ENCODE peak calls at places on chromosomes 2 and 18, in six cellular contexts. P is GM10248, T is GM20000, M is upper lobe of right lung, U is cardiac muscle cell, W is A549. E is an unnamed sample.

GRCh38 chr18:23512641-23513040 is 9.3 kb downstream of the RMC1 start:
- DNase-seq in P (no peak), T (no peak), M (no peak), U (peak), W (no peak), E (no peak)

GRCh38 chr2:222568866-222569265 is 87.0 kb downstream of the FARSB start:
- DNase-seq in P (no peak), T (no peak), M (no peak), U (peak), W (no peak), E (peak)

GRCh38 chr18:11963991-11964484 is 17.3 kb upstream of the IMPA2 start:
- DNase-seq in P (no peak), T (peak), M (no peak), U (peak), W (no peak), E (no peak)

GRCh38 chr2:160910681-160911080 is 249.5 kb upstream of the TANK start:
- DNase-seq in P (no peak), T (no peak), M (no peak), U (peak), W (no peak), E (no peak)

GRCh38 chr18:49228182-49228581 is 232.3 kb downstream of the DYM start:
- DNase-seq in P (no peak), T (no peak), M (no peak), U (no peak), W (no peak), E (no peak)

GRCh38 chr2:172099472-172100079 is 3.1 kb downstream of the DLX2 start:
- DNase-seq in P (no peak), T (no peak), M (no peak), U (no peak), W (no peak), E (no peak)

GRCh38 chr2:76197842-76198448 is 487.2 kb upstream of the GCFC2 start:
- DNase-seq in P (peak), T (peak), M (no peak), U (peak), W (no peak), E (no peak)

GRCh38 chr2:16652296-16653082 is 13.1 kb downstream of the CYRIA start:
- DNase-seq in P (no peak), T (no peak), M (no peak), U (peak), W (no peak), E (no peak)

GRCh38 chr2:71001592-71002570 is 7.2 kb upstream of the TEX261 start:
- DNase-seq in P (peak), T (peak), M (peak), U (no peak), W (no peak), E (no peak)

GRCh38 chr2:42879913-42880737 is 87.7 kb upstream of the HAAO start:
- DNase-seq in P (peak), T (no peak), M (no peak), U (peak), W (no peak), E (no peak)

DNA sequence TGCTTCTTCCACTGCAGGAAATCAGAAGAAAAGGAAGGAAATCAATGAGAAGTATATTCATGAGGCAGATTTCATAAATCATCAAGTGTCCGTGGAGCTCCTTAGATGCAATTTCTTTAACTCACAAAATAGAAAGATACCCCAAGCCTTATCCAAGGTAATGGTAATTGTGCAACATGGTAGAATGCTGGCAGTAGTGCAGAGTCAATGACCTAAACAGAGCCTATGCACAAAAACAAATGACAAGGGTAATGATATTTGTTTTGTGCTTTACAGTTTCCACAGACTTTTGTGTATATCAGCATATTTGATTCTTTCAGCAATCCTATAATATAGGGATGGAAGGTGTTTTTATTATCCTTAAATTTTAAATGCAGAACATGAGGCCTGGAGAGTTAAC is 102.7 kb downstream of the SETBP1 start:
- DNase-seq in P (no peak), T (no peak), M (no peak), U (no peak), W (no peak), E (no peak)
- TF ChIP-seq CTCF in P (no peak), T (no peak), M (no peak), U (no peak), W (no peak), E (no peak)

GRCh38 chr2:159677654-159678053 is 34.7 kb upstream of the MARCHF7 start:
- DNase-seq in P (no peak), T (no peak), M (no peak), U (peak), W (no peak), E (no peak)
- TF ChIP-seq CTCF in P (peak), T (no peak), M (peak), U (peak), W (peak), E (peak)

DNA sequence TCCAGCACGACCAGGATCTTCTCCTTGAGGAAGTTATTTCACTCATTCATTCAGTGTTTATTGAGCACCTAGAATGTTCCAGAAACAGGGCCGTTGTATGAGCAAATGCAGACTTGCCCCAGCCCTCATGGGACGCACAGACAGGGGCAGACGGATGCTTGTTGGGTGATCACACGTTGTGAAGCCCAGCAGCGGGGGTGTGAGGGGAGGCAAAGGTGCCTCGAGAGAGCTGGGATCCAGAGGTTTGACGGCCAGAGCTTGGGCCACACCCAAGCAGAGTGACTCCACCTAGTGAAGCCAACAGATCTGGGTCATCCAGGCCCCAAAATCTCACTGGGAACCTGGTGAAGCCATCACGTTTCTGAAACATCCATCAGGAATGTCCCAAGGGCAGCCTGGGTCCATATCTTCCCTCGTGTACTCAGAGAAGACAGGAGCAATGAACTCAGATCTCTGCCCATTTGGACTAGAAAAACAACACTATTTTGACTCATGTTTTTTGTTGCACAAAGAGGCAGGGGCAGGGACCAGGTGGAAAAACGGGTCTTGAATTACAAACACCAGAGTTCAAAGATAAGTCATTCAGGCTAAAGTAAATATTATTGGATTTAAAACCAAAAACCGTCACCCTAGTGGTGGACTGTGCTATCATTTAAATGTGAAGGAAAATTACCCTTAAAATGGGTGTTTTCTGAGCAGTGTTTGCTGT is 54.9 kb upstream of the RBM44 start:
- DNase-seq in P (no peak), T (no peak), M (no peak), U (no peak), W (peak), E (peak)
- TF ChIP-seq CTCF in P (no peak), T (no peak), M (no peak), U (no peak), W (no peak), E (no peak)

GRCh38 chr18:60417946-60418345 is 45.4 kb upstream of the MC4R start:
- DNase-seq in P (no peak), T (no peak), M (no peak), U (no peak), W (no peak), E (no peak)

GRCh38 chr18:60411715-60412114 is 39.1 kb upstream of the MC4R start:
- DNase-seq in P (no peak), T (no peak), M (no peak), U (no peak), W (no peak), E (no peak)

GRCh38 chr18:60413944-60414547 is 41.5 kb upstream of the MC4R start:
- DNase-seq in P (no peak), T (no peak), M (no peak), U (peak), W (no peak), E (no peak)
- TF ChIP-seq CTCF in P (peak), T (peak), M (peak), U (peak), W (peak), E (no peak)

GRCh38 chr2:120854766-120855530 is 119.3 kb downstream of the GLI2 start:
- DNase-seq in P (no peak), T (no peak), M (peak), U (no peak), W (no peak), E (no peak)

GRCh38 chr2:120857422-120857821 is 121.8 kb downstream of the GLI2 start:
- DNase-seq in P (no peak), T (no peak), M (peak), U (no peak), W (no peak), E (no peak)

GRCh38 chr2:120856421-120856862 is 120.8 kb downstream of the GLI2 start:
- DNase-seq in P (no peak), T (no peak), M (peak), U (peak), W (no peak), E (no peak)

GRCh38 chr2:120854014-120854620 is 118.4 kb downstream of the GLI2 start:
- DNase-seq in P (no peak), T (no peak), M (peak), U (no peak), W (no peak), E (no peak)

DNA sequence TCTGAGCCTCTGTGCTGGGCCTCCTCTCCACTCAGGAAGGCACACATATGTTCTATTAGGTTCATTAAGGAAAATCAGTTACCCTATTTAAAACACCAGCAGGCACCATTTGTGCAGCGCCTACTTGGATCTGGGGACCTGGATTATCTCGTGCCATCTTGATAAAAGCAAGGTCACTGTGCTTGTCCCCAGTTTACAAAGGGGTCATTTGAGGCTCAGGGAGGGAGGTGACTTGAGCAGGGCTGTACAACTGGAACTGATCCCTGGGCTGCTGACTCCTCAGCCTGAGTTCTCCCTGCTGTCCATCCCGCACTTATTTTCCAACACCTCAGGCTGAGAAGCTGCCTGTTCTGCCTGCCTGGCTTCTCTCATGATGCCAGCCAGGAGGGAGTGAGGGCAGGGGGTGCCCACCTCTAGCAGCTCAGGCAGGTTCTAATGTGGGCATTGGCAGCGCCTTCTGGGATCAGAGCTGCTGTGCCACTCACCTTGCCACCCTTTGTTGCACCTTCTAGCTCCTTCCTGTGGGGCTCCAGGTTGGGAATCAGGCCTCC is 120.3 kb downstream of the GLI2 start:
- DNase-seq in P (no peak), T (no peak), M (peak), U (no peak), W (no peak), E (no peak)
- TF ChIP-seq CTCF in P (no peak), T (no peak), M (no peak), U (no peak), W (no peak), E (no peak)

GRCh38 chr2:127530245-127531132 is 4.2 kb upstream of the IWS1 start:
- DNase-seq in P (no peak), T (no peak), M (no peak), U (no peak), W (no peak), E (no peak)

GRCh38 chr2:127532296-127532695 is 3.2 kb upstream of the MYO7B start:
- DNase-seq in P (no peak), T (no peak), M (no peak), U (no peak), W (no peak), E (no peak)

GRCh38 chr2:127526940-127527804 is 883 bp upstream of the IWS1 start:
- DNase-seq in P (no peak), T (peak), M (no peak), U (no peak), W (peak), E (no peak)

GRCh38 chr2:127528487-127528886 is 2.2 kb upstream of the IWS1 start:
- DNase-seq in P (no peak), T (no peak), M (no peak), U (no peak), W (no peak), E (no peak)

DNA sequence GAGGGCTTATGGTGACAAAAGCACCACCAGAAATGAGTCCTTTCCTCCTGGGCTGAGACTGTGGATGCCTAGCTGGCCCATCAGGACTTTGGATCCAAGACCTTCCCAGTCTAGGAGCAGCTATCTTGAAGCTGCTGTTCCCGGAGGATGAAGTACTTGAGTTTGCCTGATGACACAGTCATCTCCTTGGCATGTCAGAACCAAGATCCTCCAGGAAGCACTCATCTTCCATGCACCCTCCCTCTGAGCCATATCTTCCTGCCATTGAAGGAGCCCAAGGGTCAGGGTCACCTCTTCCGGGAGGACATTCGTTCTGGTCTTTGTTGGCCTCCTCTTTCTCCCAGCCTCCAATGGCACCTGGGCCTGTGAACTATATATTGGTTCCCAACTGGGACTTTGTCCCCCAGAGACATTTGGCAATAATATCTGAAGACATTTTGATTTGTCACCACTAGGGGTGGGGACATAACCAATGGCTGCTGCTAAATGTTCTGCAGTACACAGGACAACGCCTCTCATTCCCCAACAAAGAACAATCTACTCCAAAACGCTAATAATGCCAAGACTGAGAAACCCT is 4.3 kb upstream of the MYO7B start:
- DNase-seq in P (no peak), T (no peak), M (no peak), U (no peak), W (no peak), E (no peak)
- TF ChIP-seq CTCF in P (no peak), T (no peak), M (no peak), U (no peak), W (no peak), E (no peak)

GRCh38 chr2:83826601-83827000 is 632.5 kb downstream of the SUCLG1 start:
- DNase-seq in P (no peak), T (no peak), M (no peak), U (no peak), W (no peak), E (no peak)

GRCh38 chr2:83817511-83817910 is 641.6 kb downstream of the SUCLG1 start:
- DNase-seq in P (no peak), T (no peak), M (no peak), U (peak), W (no peak), E (no peak)

GRCh38 chr2:83827618-83828017 is 631.5 kb downstream of the SUCLG1 start:
- DNase-seq in P (no peak), T (no peak), M (no peak), U (no peak), W (no peak), E (no peak)

GRCh38 chr2:83823238-83823637 is 635.8 kb downstream of the SUCLG1 start:
- DNase-seq in P (no peak), T (no peak), M (no peak), U (no peak), W (no peak), E (no peak)
- TF ChIP-seq CTCF in P (no peak), T (no peak), M (no peak), U (no peak), W (no peak), E (no peak)

GRCh38 chr2:136932700-136933099 is 167.4 kb downstream of the THSD7B start:
- DNase-seq in P (no peak), T (peak), M (no peak), U (no peak), W (no peak), E (no peak)

GRCh38 chr2:136929531-136929930 is 164.2 kb downstream of the THSD7B start:
- DNase-seq in P (no peak), T (no peak), M (no peak), U (no peak), W (no peak), E (no peak)

GRCh38 chr2:136935119-136935518 is 169.8 kb downstream of the THSD7B start:
- DNase-seq in P (no peak), T (no peak), M (no peak), U (no peak), W (no peak), E (no peak)
- TF ChIP-seq CTCF in P (no peak), T (no peak), M (no peak), U (no peak), W (no peak), E (no peak)

DNA sequence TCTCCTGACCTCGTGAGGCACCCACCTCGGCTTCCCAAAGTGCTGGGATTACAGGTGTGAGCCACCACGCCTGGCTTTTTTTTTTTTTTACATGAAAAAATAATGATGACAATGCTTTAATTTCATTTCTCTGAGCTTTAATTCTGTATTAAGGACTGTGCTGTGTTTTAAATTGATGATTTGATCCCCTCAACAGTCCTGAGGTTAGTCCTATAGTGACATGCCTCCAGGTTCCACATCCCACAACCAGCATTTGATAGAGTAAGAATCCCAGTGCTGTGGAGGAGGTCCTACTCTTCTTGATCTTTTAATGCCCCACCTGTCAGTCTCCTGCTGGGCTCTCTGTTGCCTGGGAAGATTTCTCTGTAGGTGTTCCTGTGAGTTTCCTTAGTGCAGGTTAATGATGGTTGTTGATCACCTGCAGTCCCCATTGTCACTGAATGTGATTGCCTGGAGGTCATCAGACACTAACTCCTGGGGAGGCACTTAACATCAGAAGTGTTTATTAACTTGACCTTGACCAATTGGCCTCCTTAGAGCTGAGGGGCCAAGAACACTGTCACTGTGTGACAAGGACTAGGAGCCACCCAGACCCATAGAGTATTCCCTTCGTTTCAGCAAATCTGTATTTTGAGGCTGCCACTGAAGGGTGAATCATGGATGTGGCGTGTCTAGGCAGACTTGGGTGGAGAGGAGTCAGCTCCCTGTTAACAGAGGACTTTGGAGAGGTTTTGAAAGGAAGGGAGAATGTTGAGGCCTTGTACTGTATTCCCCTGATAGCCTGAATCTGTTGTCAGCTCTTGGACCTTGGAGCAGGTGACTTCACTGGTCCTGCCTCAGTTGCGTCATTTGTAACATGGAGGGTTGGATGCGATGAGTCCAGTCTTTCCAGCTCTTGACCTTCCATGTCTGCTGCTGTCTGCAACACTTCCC is 11.5 kb downstream of the ASAP2 start:
- DNase-seq in P (no peak), T (no peak), M (no peak), U (no peak), W (no peak), E (no peak)
- TF ChIP-seq CTCF in P (no peak), T (no peak), M (no peak), U (no peak), W (no peak), E (no peak)